ENCODE peak calls at places on chromosomes 4 and X, in five cellular contexts. W, U, F, M and I are unnamed samples.

GRCh38 chrX:68163446-68163845 is 269.8 kb downstream of the OPHN1 start:
- DNase-seq in W (no peak), F (no peak), U (no peak), M (peak; percentile 52), I (peak; percentile 87)

GRCh38 chrX:70445876-70446275 is 1.2 kb downstream of the DLG3 start:
- DNase-seq in W (no peak), F (no peak), M (no peak), U (no peak), I (no peak)

GRCh38 chr4:110854021-110854678 is 231.3 kb upstream of the PITX2 start:
- DNase-seq in W (no peak), M (peak; percentile 88), F (peak; percentile 70), U (no peak), I (peak; percentile 24)

GRCh38 chr4:65592089-65592488 is 78.2 kb downstream of the EPHA5 start:
- DNase-seq in F (no peak), U (no peak), W (no peak), M (no peak), I (no peak)

GRCh38 chrX:14801136-14801535 is 71.7 kb downstream of the FANCB start:
- DNase-seq in U (no peak), W (no peak), M (peak; percentile 45), F (peak; percentile 28), I (no peak)

GRCh38 chr4:78938868-78939666 is at the start of gene PAQR3:
- DNase-seq in F (peak; percentile 99), M (peak; percentile 81), U (peak; percentile 88), W (peak; percentile 74), I (peak; percentile 82)

GRCh38 chrX:120251471-120252011 is 929 bp downstream of the ZBTB33 start:
- DNase-seq in M (peak; percentile 21), F (peak; percentile 43), W (peak; percentile 1), U (peak; percentile 25), I (peak; percentile 34)

GRCh38 chr4:149029056-149029651 is 586.9 kb upstream of the NR3C2 start:
- DNase-seq in F (no peak), M (peak; percentile 21), W (no peak), U (no peak), I (peak; percentile 70)

GRCh38 chrX:123665197-123665596 is 67.7 kb downstream of the THOC2 start:
- DNase-seq in W (no peak), F (no peak), M (no peak), U (no peak), I (no peak)

GRCh38 chr4:184978211-184978610 is 40.1 kb upstream of the HELT start:
- DNase-seq in F (no peak), M (no peak), W (no peak), U (peak; percentile 64), I (no peak)

GRCh38 chr4:103201254-103201653 is 3.1 kb upstream of the CENPE start:
- DNase-seq in F (no peak), W (no peak), U (no peak), M (no peak), I (no peak)

GRCh38 chr4:52263612-52264011 is 212.5 kb downstream of the SPATA18 start:
- DNase-seq in W (no peak), U (no peak), M (peak; percentile 52), F (peak; percentile 9), I (no peak)

GRCh38 chr4:140271553-140271952 is 101.9 kb upstream of the SCOC start:
- DNase-seq in W (no peak), F (no peak), U (no peak), M (no peak), I (no peak)

GRCh38 chr4:27692098-27692679 is 831.5 kb downstream of the STIM2 start:
- DNase-seq in U (no peak), W (no peak), F (no peak), M (peak; percentile 42), I (peak; percentile 5)

GRCh38 chr4:85873566-85873965 is 398.6 kb downstream of the ARHGAP24 start:
- DNase-seq in F (no peak), M (no peak), W (no peak), U (no peak), I (no peak)

GRCh38 chr4:8914461-8915171 is 43.0 kb upstream of the HMX1 start:
- DNase-seq in M (no peak), W (no peak), F (peak; percentile 4), U (peak; percentile 11), I (no peak)

GRCh38 chrX:11341274-11342256 is 48.4 kb downstream of the AMELX start:
- DNase-seq in W (no peak), U (peak; percentile 58), M (peak; percentile 79), F (peak; percentile 41), I (peak; percentile 89)